ENCODE peak calls at places on chromosomes 16 and 17, in seven cellular contexts. B is Panc1, S is GM12878, D is HCT116, O is K562, J is H1, U is HepG2. K is an unnamed sample.

GRCh38 chr17:67281053-67281452 is 36.1 kb upstream of the HELZ start:
- DNase-seq in J (no peak), B (no peak), U (no peak), S (no peak), D (no peak), O (no peak), K (no peak)

GRCh38 chr16:11198375-11198774 is 57.6 kb downstream of the SOCS1 start:
- DNase-seq in J (no peak), B (no peak), O (no peak), U (no peak), D (no peak), S (no peak), K (no peak)

GRCh38 chr17:74825952-74826713 is 33.6 kb downstream of the GRIN2C start:
- DNase-seq in D (no peak), O (no peak), J (no peak), U (no peak), S (no peak), B (no peak), K (no peak)

GRCh38 chr17:69048634-69049033 is 12.1 kb downstream of the ABCA9 start:
- DNase-seq in D (no peak), O (no peak), U (no peak), S (no peak), B (no peak), J (no peak), K (no peak)

GRCh38 chr16:46954562-46954961 is 18.9 kb downstream of the DNAJA2 start:
- DNase-seq in D (no peak), U (no peak), J (no peak), S (no peak), O (no peak), B (no peak), K (no peak)

GRCh38 chr17:40103742-40104095 is 3.3 kb upstream of the NR1D1 start:
- DNase-seq in U (no peak), B (no peak), J (no peak), S (no peak), D (no peak), O (no peak), K (no peak)

GRCh38 chr16:85569615-85570212 is 43.4 kb upstream of the GSE1 start:
- DNase-seq in D (no peak), J (no peak), O (peak), B (no peak), S (peak), U (no peak), K (peak)

GRCh38 chr16:47705268-47705667 is 244.1 kb downstream of the PHKB start:
- DNase-seq in B (no peak), J (no peak), D (no peak), U (no peak), S (no peak), O (no peak), K (no peak)

GRCh38 chr17:39208893-39209292 is 8.8 kb downstream of the RPL19 start:
- DNase-seq in O (peak), D (no peak), S (no peak), U (no peak), B (no peak), J (no peak), K (no peak)

GRCh38 chr16:23131841-23132576 is 17.2 kb downstream of the USP31 start:
- DNase-seq in O (no peak), U (no peak), S (no peak), B (no peak), D (no peak), J (no peak), K (no peak)

GRCh38 chr17:59525668-59526067 is 39.7 kb upstream of the DHX40 start:
- DNase-seq in B (no peak), S (no peak), D (no peak), U (no peak), J (no peak), O (no peak), K (no peak)

GRCh38 chr17:19370493-19370960 is 7.8 kb upstream of the MAPK7 start:
- DNase-seq in D (no peak), O (no peak), S (no peak), J (no peak), B (no peak), U (no peak), K (no peak)

GRCh38 chr16:6016530-6017184 is 919.1 kb upstream of the EEF2KMT start:
- DNase-seq in O (peak), D (no peak), S (no peak), J (no peak), B (no peak), U (peak), K (peak)

DNA sequence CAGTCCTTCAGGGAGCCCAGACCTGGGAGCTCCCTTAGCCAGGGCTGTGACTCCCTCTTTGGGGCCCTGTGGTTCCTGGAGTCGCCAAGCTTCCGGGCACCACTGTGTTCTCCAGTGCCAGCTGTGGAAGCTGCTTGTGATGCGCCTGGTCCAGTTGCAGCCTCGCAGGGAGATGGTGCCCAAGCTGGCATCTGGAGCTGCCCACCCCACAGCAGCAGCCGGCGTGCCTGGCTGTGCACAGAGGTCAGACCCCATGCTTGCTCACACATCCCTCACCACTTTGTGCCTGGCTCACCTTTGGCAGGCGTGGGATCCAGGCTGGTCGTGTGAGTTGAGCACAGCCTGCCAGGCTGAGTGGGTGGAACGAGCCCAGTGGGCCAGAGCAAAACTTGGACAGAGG is 18.2 kb downstream of the RHOT1 start:
- DNase-seq in J (no peak), S (no peak), U (no peak), O (no peak), D (no peak), B (no peak), K (no peak)
- TF ChIP-seq SIN3A in J (no peak), S (no peak), U (no peak), O (no peak), D (no peak), B (no peak), K (no peak)

GRCh38 chr16:2938206-2938605 is 25.9 kb upstream of the KREMEN2 start:
- DNase-seq in S (no peak), O (no peak), J (no peak), B (no peak), D (no peak), U (no peak), K (no peak)
- H3K4me3 ChIP-seq in S (no peak), O (no peak), J (no peak), B (no peak), D (no peak), U (no peak), K (no peak)

GRCh38 chr17:80894726-80895125 is 96.9 kb upstream of the CHMP6 start:
- DNase-seq in O (no peak), S (no peak), D (no peak), J (no peak), U (no peak), B (no peak), K (no peak)

GRCh38 chr17:80892019-80892855 is 99.4 kb upstream of the CHMP6 start:
- DNase-seq in D (peak), J (no peak), U (no peak), B (peak), O (peak), S (peak), K (no peak)

GRCh38 chr17:80894439-80894721 is 97.3 kb upstream of the CHMP6 start:
- DNase-seq in B (no peak), S (no peak), O (no peak), D (no peak), J (no peak), U (no peak), K (no peak)

GRCh38 chr17:80893604-80894438 is 97.8 kb upstream of the CHMP6 start:
- DNase-seq in U (no peak), S (no peak), J (no peak), D (no peak), B (no peak), O (no peak), K (no peak)

DNA sequence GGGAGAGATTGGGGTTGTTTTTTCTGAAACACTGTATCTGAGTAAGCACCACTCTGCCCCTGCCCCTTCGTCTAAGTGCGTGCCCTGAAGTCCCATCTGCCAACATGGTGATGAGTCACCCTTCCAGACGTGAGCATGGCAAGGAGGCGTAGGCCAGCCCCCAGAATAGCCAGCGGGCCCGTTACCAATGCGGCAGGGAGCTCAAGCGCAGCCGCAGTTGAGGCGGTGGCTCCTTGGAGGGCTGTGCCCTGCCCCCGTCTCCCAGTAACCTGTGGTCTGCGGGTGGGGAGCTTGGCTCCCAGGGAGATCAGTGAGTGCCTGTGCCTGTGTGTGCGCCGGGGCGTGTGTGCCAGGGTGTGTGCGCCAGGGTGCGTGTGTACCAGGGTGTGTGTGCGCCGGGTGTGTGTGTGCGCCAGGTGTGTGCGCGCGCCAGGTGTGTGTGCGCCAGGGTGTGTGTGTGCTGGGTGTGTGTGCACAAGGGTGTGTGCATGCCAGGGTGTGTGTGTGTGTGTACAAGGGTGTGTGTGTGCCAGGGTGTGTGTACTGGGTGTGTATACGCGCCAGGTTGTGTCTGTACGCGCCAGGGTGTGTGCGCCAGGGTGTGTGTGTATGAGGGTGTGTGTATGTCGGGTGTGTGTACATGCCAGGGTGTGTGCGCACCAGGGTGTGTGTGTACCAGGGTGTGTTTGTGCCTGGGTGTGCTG is 98.6 kb upstream of the CHMP6 start:
- DNase-seq in J (no peak), B (no peak), U (no peak), S (no peak), D (peak), O (no peak), K (no peak)
- TF ChIP-seq SIN3A in J (no peak), B (no peak), U (no peak), S (no peak), D (no peak), O (no peak), K (no peak)

GRCh38 chr17:5861849-5862248 is 208.3 kb upstream of the WSCD1 start:
- DNase-seq in S (no peak), J (no peak), D (no peak), U (no peak), O (no peak), B (no peak), K (no peak)
- H3K4me3 ChIP-seq in S (no peak), J (no peak), D (no peak), U (no peak), O (no peak), B (no peak), K (no peak)

DNA sequence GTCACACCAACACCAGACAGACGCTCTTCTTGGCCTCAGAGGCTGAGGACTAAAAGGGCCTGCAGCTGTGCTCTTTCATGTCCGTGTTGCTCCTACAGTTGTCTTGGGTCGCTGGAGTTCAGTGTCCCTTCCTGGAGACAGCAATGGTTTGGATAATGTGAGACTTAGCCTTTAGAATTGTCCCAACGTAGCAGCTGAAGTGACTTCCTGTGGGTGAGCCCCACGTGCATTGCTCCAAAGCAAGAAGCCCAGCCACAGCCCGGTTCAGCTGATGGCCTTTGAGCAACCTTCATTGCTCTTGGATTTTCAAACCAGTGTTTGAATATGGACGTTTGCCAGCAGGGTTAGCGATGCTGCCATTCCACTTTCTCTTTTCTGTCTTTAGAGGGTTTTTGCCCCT is 19.8 kb downstream of the TMEM11 start:
- DNase-seq in S (no peak), U (no peak), O (no peak), B (no peak), D (no peak), J (no peak), K (peak)
- TF ChIP-seq SIN3A in S (no peak), U (no peak), O (no peak), B (no peak), D (no peak), J (no peak), K (no peak)

GRCh38 chr17:6712854-6713129 is 377 bp downstream of the SLC13A5 start:
- DNase-seq in U (no peak), O (no peak), S (no peak), D (no peak), B (no peak), J (no peak), K (peak)

GRCh38 chr17:6713918-6714271 is 726 bp upstream of the SLC13A5 start:
- DNase-seq in D (no peak), U (no peak), J (no peak), O (no peak), S (no peak), B (no peak), K (no peak)

GRCh38 chr17:6714315-6714874 is 1.2 kb upstream of the SLC13A5 start:
- DNase-seq in D (no peak), S (no peak), U (no peak), B (no peak), J (no peak), O (no peak), K (no peak)

GRCh38 chr17:6712058-6712853 is 913 bp downstream of the SLC13A5 start:
- DNase-seq in D (no peak), J (peak), U (peak), O (no peak), B (no peak), S (no peak), K (peak)

GRCh38 chr17:6713130-6713917 is at the start of gene SLC13A5:
- DNase-seq in U (peak), O (peak), S (no peak), B (no peak), J (peak), D (no peak), K (peak)
- H3K4me3 ChIP-seq in U (peak), O (no peak), S (no peak), B (peak), J (peak), D (no peak), K (no peak)

K was measured in SK-N-SH.